ENCODE peak calls at places on chromosomes 3 and 15, in eight cellular contexts. S, C, B, X, Y, F, J and P are unnamed samples.

GRCh38 chr15:81007428-81008064 is 6.8 kb downstream of the TLNRD1 start:
- DNase-seq in S (no peak), C (no peak), B (no peak), X (no peak), Y (no peak), F (no peak), J (no peak), P (no peak)

GRCh38 chr15:31554261-31554660 is 227.6 kb downstream of the KLF13 start:
- DNase-seq in S (peak; percentile 89), C (no peak), B (no peak), X (peak; percentile 85), Y (no peak), F (no peak), J (no peak), P (no peak)

GRCh38 chr3:48187579-48188265 is 495 bp downstream of the CDC25A start:
- DNase-seq in S (peak; percentile 82), C (peak; percentile 31), B (peak; percentile 26), X (peak; percentile 68), Y (no peak), F (no peak), J (peak; percentile 14), P (peak; percentile 8)

GRCh38 chr15:82111918-82112317 is 66.1 kb upstream of the MEX3B start:
- DNase-seq in S (no peak), C (no peak), B (no peak), X (no peak), Y (no peak), F (no peak), J (no peak), P (no peak)

GRCh38 chr3:50299929-50300680 is 900 bp upstream of the HYAL3 start:
- DNase-seq in S (no peak), C (no peak), B (no peak), X (no peak), Y (no peak), F (no peak), J (no peak), P (no peak)

GRCh38 chr15:58909616-58910015 is 23.9 kb downstream of the SLTM start:
- DNase-seq in S (no peak), C (no peak), B (no peak), X (peak; percentile 22), Y (no peak), F (no peak), J (no peak), P (no peak)

GRCh38 chr3:143736651-143737050 is 111.6 kb downstream of the SLC9A9 start:
- DNase-seq in S (peak; percentile 11), C (no peak), B (no peak), X (peak; percentile 12), Y (no peak), F (no peak), J (no peak), P (no peak)

GRCh38 chr15:40267670-40268069 is 15.2 kb downstream of the ANKRD63 start:
- DNase-seq in S (no peak), C (no peak), B (no peak), X (no peak), Y (no peak), F (no peak), J (no peak), P (no peak)

GRCh38 chr3:114110439-114110838 is 53.9 kb downstream of the QTRT2 start:
- DNase-seq in S (no peak), C (no peak), B (no peak), X (no peak), Y (no peak), F (no peak), J (no peak), P (no peak)